ENCODE peak calls at places on chromosomes 11 and 22, in nine cellular contexts. A is heart right ventricle; G is AG04450; V is CD8-positive, alpha-beta memory T cell; W is vagina; R is kidney; C is dorsolateral prefrontal cortex; K is heart left ventricle; Q is RWPE1. H is an unnamed sample.

GRCh38 chr22:38353142-38353629 is 36.0 kb upstream of the CSNK1E start:
- DNase-seq in A (peak), G (no peak), V (peak), W (no peak), R (peak), C (peak), K (peak), Q (peak), H (no peak)

GRCh38 chr11:29943347-29943746 is 73.5 kb downstream of the KCNA4 start:
- DNase-seq in A (no peak), G (no peak), V (no peak), W (no peak), R (no peak), C (no peak), K (no peak), Q (no peak), H (no peak)

GRCh38 chr11:34594603-34595002 is 26.3 kb upstream of the EHF start:
- DNase-seq in A (no peak), G (no peak), V (no peak), W (no peak), R (no peak), C (no peak), K (no peak), Q (no peak), H (no peak)

GRCh38 chr22:24097961-24098391 is 83.3 kb upstream of the SUSD2 start:
- DNase-seq in A (no peak), G (no peak), V (no peak), W (no peak), R (peak), C (peak), K (no peak), Q (no peak), H (no peak)

GRCh38 chr11:61384271-61385242 is 7.8 kb upstream of the TMEM216 start:
- DNase-seq in A (no peak), G (no peak), V (no peak), W (no peak), R (no peak), C (no peak), K (no peak), Q (no peak), H (no peak)

GRCh38 chr11:23797624-23798419 is 699.0 kb upstream of the LUZP2 start:
- DNase-seq in A (no peak), G (no peak), V (no peak), W (no peak), R (no peak), C (no peak), K (no peak), Q (no peak), H (no peak)

GRCh38 chr11:117836077-117836960 is 11.8 kb upstream of the FXYD2 start:
- DNase-seq in A (no peak), G (no peak), V (peak), W (no peak), R (peak), C (peak), K (peak), Q (no peak), H (no peak)

GRCh38 chr22:22941831-22942510 is 54.4 kb downstream of the IGLL5 start:
- DNase-seq in A (no peak), G (no peak), V (peak), W (peak), R (no peak), C (peak), K (no peak), Q (no peak), H (no peak)

GRCh38 chr11:32311351-32312077 is 123.8 kb downstream of the WT1 start:
- DNase-seq in A (no peak), G (no peak), V (no peak), W (no peak), R (no peak), C (no peak), K (no peak), Q (no peak), H (no peak)

GRCh38 chr11:19934828-19935259 is 222.2 kb downstream of the NAV2 start:
- DNase-seq in A (no peak), G (no peak), V (no peak), W (peak), R (no peak), C (no peak), K (no peak), Q (no peak), H (no peak)

GRCh38 chr11:108221981-108222685 is at the start of gene NPAT:
- DNase-seq in A (no peak), G (no peak), V (peak), W (no peak), R (no peak), C (no peak), K (no peak), Q (no peak), H (no peak)

GRCh38 chr11:92376146-92376599 is 151.6 kb downstream of the FAT3 start:
- DNase-seq in A (no peak), G (peak), V (no peak), W (no peak), R (no peak), C (no peak), K (no peak), Q (no peak), H (no peak)

GRCh38 chr22:20977019-20977418 is 5.1 kb upstream of the LZTR1 start:
- DNase-seq in A (no peak), G (no peak), V (no peak), W (no peak), R (peak), C (no peak), K (no peak), Q (no peak), H (no peak)

GRCh38 chr22:42893366-42894150 is 36.5 kb upstream of the ARFGAP3 start:
- DNase-seq in A (no peak), G (no peak), V (no peak), W (no peak), R (no peak), C (no peak), K (no peak), Q (no peak), H (no peak)

GRCh38 chr11:14768789-14769188 is 123.2 kb downstream of the CYP2R1 start:
- DNase-seq in A (no peak), G (no peak), V (no peak), W (no peak), R (no peak), C (no peak), K (no peak), Q (no peak), H (no peak)

GRCh38 chr22:25176175-25176574 is 23.5 kb upstream of the CRYBB3 start:
- DNase-seq in A (no peak), G (no peak), V (no peak), W (no peak), R (no peak), C (no peak), K (no peak), Q (peak), H (no peak)

GRCh38 chr22:34975721-34976120 is 90.2 kb upstream of the ISX start:
- DNase-seq in A (no peak), G (no peak), V (no peak), W (no peak), R (no peak), C (no peak), K (no peak), Q (no peak), H (no peak)

GRCh38 chr22:45101828-45102227 is 61.9 kb upstream of the NUP50 start:
- DNase-seq in A (no peak), G (no peak), V (no peak), W (no peak), R (no peak), C (peak), K (peak), Q (peak), H (no peak)

GRCh38 chr11:131668867-131669780 is 298.7 kb downstream of the NTM start:
- DNase-seq in A (no peak), G (no peak), V (no peak), W (no peak), R (no peak), C (no peak), K (no peak), Q (peak), H (no peak)

GRCh38 chr11:10657308-10658271 is 36.0 kb downstream of the IRAG1 start:
- DNase-seq in A (no peak), G (peak), V (no peak), W (no peak), R (no peak), C (no peak), K (no peak), Q (peak), H (no peak)

GRCh38 chr11:10658621-10659338 is 34.8 kb downstream of the IRAG1 start:
- DNase-seq in A (no peak), G (no peak), V (no peak), W (no peak), R (no peak), C (no peak), K (no peak), Q (no peak), H (no peak)

GRCh38 chr11:10659339-10660216 is 34.0 kb downstream of the IRAG1 start:
- DNase-seq in A (no peak), G (peak), V (no peak), W (no peak), R (peak), C (no peak), K (no peak), Q (peak), H (no peak)

GRCh38 chr11:10663365-10663764 is 30.2 kb downstream of the IRAG1 start:
- DNase-seq in A (no peak), G (no peak), V (no peak), W (no peak), R (no peak), C (no peak), K (no peak), Q (no peak), H (no peak)

DNA sequence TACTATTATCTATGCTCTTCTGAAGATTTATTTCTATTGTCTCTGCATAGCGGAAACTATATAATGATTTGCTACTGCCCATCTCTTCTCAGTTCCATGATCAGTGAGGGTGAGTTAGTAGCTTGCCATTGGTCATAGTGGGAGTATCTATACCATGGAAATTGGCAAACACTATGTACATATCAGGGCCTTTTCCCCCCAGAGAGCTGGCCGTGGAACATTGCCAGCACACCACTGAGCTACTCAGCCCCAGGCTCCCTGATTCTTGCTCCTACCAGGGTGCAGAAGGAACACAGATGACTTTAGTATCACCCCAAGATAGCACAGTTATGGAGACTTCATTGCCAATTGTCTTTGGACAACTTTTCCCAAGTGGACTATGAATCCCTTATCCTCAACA is 33.2 kb downstream of the IRAG1 start:
- DNase-seq in A (no peak), G (no peak), V (no peak), W (no peak), R (no peak), C (no peak), K (no peak), Q (no peak), H (no peak)
- H3K27ac ChIP-seq in A (no peak), G (peak), V (no peak), W (peak), R (no peak), C (no peak), K (no peak), Q (no peak), H (peak)

GRCh38 chr11:63612181-63612580 is 2.1 kb downstream of the PLAAT3 start:
- DNase-seq in A (no peak), G (no peak), V (no peak), W (no peak), R (no peak), C (no peak), K (no peak), Q (no peak), H (no peak)

GRCh38 chr11:63616953-63617352 is 2.7 kb upstream of the PLAAT3 start:
- DNase-seq in A (no peak), G (no peak), V (no peak), W (no peak), R (no peak), C (no peak), K (no peak), Q (no peak), H (no peak)

GRCh38 chr11:63611395-63611747 is 2.9 kb downstream of the PLAAT3 start:
- DNase-seq in A (no peak), G (no peak), V (no peak), W (no peak), R (no peak), C (no peak), K (no peak), Q (no peak), H (no peak)

GRCh38 chr11:63613517-63614135 is 607 bp downstream of the PLAAT3 start:
- DNase-seq in A (peak), G (no peak), V (peak), W (no peak), R (peak), C (peak), K (peak), Q (no peak), H (no peak)

DNA sequence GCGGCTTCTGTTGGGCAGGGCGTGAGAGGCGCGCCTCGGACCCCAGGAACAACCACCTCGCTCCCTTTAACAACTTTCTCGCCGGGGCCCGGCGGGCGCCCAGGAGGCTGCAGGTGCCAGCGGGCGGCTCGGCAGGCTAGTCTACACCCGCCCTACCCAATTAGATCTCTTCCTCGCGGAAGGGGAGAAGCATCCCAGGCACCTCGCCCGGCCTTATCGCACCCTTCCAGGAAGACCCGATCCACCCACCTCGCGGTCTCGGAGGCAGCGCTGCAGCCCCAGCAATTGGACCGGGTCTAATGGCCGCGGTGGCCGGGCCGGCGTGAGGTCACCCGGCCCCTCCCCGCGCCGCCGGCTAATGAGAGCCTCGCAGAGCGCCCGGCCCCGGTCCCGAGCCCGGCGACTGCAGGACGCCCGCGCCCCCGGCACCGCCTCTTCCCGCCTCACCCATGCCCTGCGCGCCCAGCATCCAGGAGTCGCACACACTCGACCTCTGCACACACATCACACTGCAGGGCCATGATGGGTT is at the start of gene PLAAT3:
- DNase-seq in A (peak), G (no peak), V (no peak), W (no peak), R (peak), C (peak), K (peak), Q (no peak), H (no peak)
- H3K27ac ChIP-seq in A (peak), G (no peak), V (peak), W (peak), R (peak), C (peak), K (peak), Q (no peak), H (peak)

GRCh38 chr11:36657610-36658225 is 59.7 kb upstream of the RAG2 start:
- DNase-seq in A (no peak), G (no peak), V (no peak), W (no peak), R (no peak), C (no peak), K (no peak), Q (no peak), H (no peak)
- H3K27ac ChIP-seq in A (no peak), G (no peak), V (no peak), W (no peak), R (no peak), C (no peak), K (no peak), Q (no peak), H (no peak)

GRCh38 chr11:68216171-68216938 is 3.3 kb upstream of the KMT5B start:
- DNase-seq in A (peak), G (no peak), V (no peak), W (no peak), R (peak), C (no peak), K (peak), Q (no peak), H (no peak)
- H3K27ac ChIP-seq in A (peak), G (no peak), V (no peak), W (no peak), R (no peak), C (no peak), K (peak), Q (peak), H (peak)

DNA sequence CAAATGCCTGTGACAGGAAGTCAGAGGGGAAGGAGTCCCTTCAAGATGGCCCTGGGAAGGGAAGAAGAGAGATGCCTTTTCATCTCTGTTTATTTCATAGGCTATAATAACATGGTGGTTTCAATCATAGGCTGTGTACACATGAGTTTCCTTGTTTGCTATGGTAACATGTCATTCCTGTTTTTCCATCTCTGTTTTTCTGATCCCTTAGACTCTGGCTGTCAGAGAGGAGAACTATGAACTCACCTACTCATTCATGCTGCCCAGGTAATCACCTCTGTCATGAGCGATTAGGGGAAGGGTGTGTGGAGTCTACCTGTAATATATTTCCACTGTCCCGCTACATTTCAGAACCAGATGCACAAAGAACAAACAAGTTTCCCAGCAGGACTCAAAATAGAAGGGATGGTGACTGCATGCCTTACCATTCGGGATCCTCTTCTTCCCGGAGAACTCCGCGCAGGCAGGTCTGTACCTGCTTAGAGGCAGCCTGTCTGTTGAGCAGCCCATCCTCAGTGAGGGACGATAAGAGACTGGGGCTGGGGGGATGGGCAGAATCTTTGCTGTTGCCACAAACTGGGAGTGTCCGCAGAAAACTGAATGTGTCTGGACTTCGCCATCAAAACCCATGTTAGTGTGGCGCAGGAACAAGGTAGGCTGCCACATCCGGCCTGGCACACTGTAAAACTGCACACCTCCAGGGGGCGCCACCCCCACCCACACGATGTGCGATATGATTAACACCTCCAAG is 7.1 kb upstream of the PEX26 start:
- DNase-seq in A (no peak), G (no peak), V (no peak), W (no peak), R (no peak), C (no peak), K (no peak), Q (peak), H (no peak)
- H3K27ac ChIP-seq in A (no peak), G (no peak), V (no peak), W (no peak), R (no peak), C (no peak), K (no peak), Q (peak), H (no peak)

GRCh38 chr11:112455791-112456190 is 195.1 kb upstream of the PLET1 start:
- DNase-seq in A (no peak), G (no peak), V (no peak), W (no peak), R (no peak), C (no peak), K (no peak), Q (no peak), H (no peak)
- H3K27ac ChIP-seq in A (no peak), G (no peak), V (no peak), W (no peak), R (no peak), C (no peak), K (no peak), Q (no peak), H (no peak)